ENCODE peak calls at places on chromosomes 4 and X, in eight cellular contexts. X is body of pancreas, H is fibroblast of lung, S is RWPE1, P is esophagus squamous epithelium, M is heart right ventricle, K is caudate nucleus, D is right cardiac atrium. V is an unnamed sample.

GRCh38 chr4:100189820-100190642 is at the start of gene DDIT4L:
- DNase-seq in K (no peak), M (peak; percentile 28), H (peak; percentile 34), D (peak; percentile 73), P (no peak), X (peak; percentile 45), S (peak; percentile 27), V (no peak)

GRCh38 chr4:66034671-66035070 is 364.4 kb upstream of the EPHA5 start:
- DNase-seq in H (no peak), S (no peak), D (no peak), M (no peak), P (no peak), K (no peak), X (no peak), V (no peak)

GRCh38 chr4:80307774-80308465 is 27.6 kb upstream of the CFAP299 start:
- DNase-seq in D (no peak), P (no peak), K (no peak), H (peak; percentile 52), M (no peak), X (no peak), S (peak; percentile 77), V (no peak)

GRCh38 chr4:77021614-77022089 is 54.1 kb downstream of the CCNI start:
- DNase-seq in P (no peak), X (peak; percentile 17), H (peak; percentile 86), K (no peak), M (no peak), S (no peak), D (peak; percentile 70), V (no peak)

GRCh38 chrX:102610905-102611304 is 11.6 kb downstream of the ARMCX5 start:
- DNase-seq in K (no peak), M (no peak), D (no peak), X (no peak), P (no peak), S (no peak), H (no peak), V (no peak)

GRCh38 chr4:99594818-99595217 is 20.2 kb downstream of the MTTP start:
- DNase-seq in P (no peak), X (no peak), H (no peak), S (no peak), K (no peak), D (no peak), M (no peak), V (no peak)

GRCh38 chr4:25862411-25863346 is at the start of gene SEL1L3:
- DNase-seq in P (no peak), X (peak; percentile 75), D (peak; percentile 74), S (peak; percentile 30), H (no peak), K (no peak), M (no peak), V (peak; percentile 39)

GRCh38 chr4:128663325-128663724 is 146.2 kb upstream of the JADE1 start:
- DNase-seq in M (no peak), D (no peak), X (peak; percentile 44), P (no peak), K (no peak), H (no peak), S (no peak), V (no peak)

GRCh38 chrX:71099736-71100135 is 4.1 kb downstream of the FOXO4 start:
- DNase-seq in H (no peak), X (no peak), D (no peak), P (no peak), K (no peak), M (no peak), S (no peak), V (no peak)

GRCh38 chrX:100928660-100929613 is at the start of gene XKRX:
- DNase-seq in P (no peak), X (peak; percentile 32), K (no peak), D (peak; percentile 72), M (peak; percentile 4), S (peak; percentile 38), H (no peak), V (peak; percentile 38)

GRCh38 chrX:97876697-97877407 is 993.1 kb downstream of the RPA4 start:
- DNase-seq in H (no peak), D (no peak), K (no peak), X (no peak), P (no peak), M (no peak), S (no peak), V (no peak)

GRCh38 chr4:81447551-81448266 is 24.0 kb downstream of the RASGEF1B start:
- DNase-seq in X (no peak), H (no peak), D (no peak), S (no peak), P (no peak), M (no peak), K (no peak), V (no peak)

GRCh38 chrX:109890910-109891502 is 111.9 kb upstream of the TMEM164 start:
- DNase-seq in X (peak; percentile 61), S (peak; percentile 41), P (no peak), H (peak; percentile 66), D (peak; percentile 71), M (peak; percentile 45), K (peak; percentile 0), V (peak; percentile 64)

GRCh38 chrX:53071604-53072417 is 10.4 kb upstream of the TSPYL2 start:
- DNase-seq in K (no peak), H (peak; percentile 63), D (peak; percentile 90), S (no peak), M (peak; percentile 46), X (peak; percentile 89), P (peak; percentile 10), V (peak; percentile 86)

GRCh38 chr4:179110356-179110755 is 1668.1 kb upstream of the AGA start:
- DNase-seq in S (peak; percentile 27), M (no peak), H (peak; percentile 94), K (no peak), X (no peak), P (no peak), D (no peak), V (no peak)

GRCh38 chrX:139903229-139903628 is 29.6 kb downstream of the ATP11C start:
- DNase-seq in M (no peak), K (no peak), P (no peak), X (no peak), D (no peak), H (no peak), S (no peak), V (no peak)

GRCh38 chrX:9913041-9913440 is 54.1 kb upstream of the CLDN34 start:
- DNase-seq in S (peak; percentile 60), X (no peak), M (no peak), P (no peak), H (no peak), K (no peak), D (no peak), V (no peak)

GRCh38 chr4:48756689-48757220 is 23.3 kb downstream of the FRYL start:
- DNase-seq in X (no peak), S (peak; percentile 52), D (no peak), M (no peak), H (no peak), K (no peak), P (no peak), V (no peak)

GRCh38 chr4:182922551-182923284 is 5.5 kb upstream of the DCTD start:
- DNase-seq in K (no peak), P (no peak), D (no peak), M (no peak), H (peak; percentile 89), X (peak; percentile 46), S (no peak), V (no peak)

GRCh38 chr4:73613130-73613529 is 7.1 kb downstream of the RASSF6 start:
- DNase-seq in H (no peak), D (no peak), M (no peak), S (peak; percentile 31), K (no peak), P (no peak), X (no peak), V (no peak)

DNA sequence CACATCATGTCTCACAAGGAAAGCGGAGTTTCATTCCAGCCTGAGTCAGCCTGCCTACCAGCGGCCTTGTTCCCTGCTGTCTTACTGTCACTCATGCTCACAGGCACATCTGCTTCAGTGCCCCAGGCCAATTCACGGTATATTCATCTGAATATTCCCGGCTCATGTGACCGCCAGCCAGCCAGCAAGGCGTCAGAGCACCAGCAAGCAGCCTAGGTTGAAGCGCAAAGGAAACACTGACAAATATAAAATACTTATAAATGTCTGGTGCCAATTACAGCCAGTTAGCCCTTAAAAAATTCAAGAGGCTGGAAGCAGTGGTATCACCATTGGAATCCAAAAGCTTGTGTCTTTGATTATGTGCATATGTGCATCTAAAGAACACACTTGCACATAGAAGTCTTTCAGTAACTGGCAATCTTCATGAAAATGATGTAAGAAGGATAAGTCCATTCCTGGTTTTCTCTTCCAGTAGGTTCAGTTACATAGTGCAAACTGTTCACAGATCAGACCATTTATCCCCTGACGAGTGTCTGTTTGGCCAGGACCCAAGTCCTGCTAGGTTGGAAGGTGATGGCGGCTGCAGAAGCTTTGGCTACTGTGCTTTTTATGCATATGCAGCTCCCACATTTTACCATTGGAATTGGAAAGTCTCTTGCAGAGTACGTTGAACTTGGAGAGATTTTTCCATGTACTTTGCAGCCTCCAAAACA is 61.3 kb downstream of the LUZP4 start:
- DNase-seq in S (no peak), X (no peak), D (no peak), P (no peak), M (no peak), H (no peak), K (no peak), V (no peak)
- H3K27ac ChIP-seq in S (no peak overlapping the region), X (no peak overlapping the region), D (no peak overlapping the region), P (no peak overlapping the region), M (no peak overlapping the region), H (no peak overlapping the region), K (no peak overlapping the region), V (no peak overlapping the region)

DNA sequence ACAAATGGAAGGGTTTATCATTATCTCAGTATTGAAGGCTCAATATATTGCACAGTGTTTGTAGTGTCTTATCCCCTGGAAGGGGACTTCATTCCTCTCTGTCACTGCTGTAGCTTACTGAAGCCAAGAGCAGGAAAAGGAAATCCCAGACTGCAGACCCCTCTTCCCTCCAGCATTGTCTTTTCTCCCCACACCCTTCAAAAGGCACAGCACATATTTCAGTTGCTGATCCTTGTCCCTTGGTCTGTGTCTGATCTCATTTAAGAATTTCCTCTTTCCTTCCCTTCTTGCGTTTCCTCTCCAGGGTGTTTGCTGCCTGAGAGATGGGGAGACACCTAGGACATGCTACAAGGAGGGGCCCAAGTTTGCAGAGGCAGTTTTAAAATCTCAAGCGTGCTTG is 40.1 kb downstream of the STIM2 start:
- DNase-seq in X (no peak), H (no peak), D (no peak), K (no peak), P (no peak), S (no peak), M (no peak), V (no peak)
- H3K27ac ChIP-seq in X (no peak overlapping the region), H (no peak overlapping the region), D (peak overlapping the region; percentile 6), K (no peak overlapping the region), P (no peak overlapping the region), S (no peak overlapping the region), M (no peak overlapping the region), V (no peak overlapping the region)

DNA sequence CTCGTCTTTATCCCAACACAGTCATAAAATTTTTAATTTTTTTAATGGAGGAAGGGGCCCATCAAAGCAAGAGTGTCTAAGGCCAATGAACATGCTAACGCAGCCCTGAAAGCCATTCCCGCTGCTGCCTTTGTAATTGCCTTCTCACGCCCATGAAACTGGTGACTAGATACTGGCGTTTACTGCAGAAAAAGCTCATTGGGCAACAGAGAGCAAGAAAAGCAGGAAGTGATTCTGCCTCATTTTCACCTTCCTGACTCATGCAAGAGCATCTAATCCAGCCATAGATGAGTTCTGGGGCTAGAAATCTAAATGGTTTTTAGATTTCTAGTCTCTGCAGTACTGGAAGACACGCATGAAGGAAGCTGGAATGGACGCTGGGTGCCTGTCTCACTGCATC is 72.5 kb downstream of the ANXA3 start:
- DNase-seq in D (no peak), P (no peak), M (no peak), S (no peak), K (no peak), X (no peak), H (no peak), V (no peak)
- H3K27ac ChIP-seq in D (no peak overlapping the region), P (peak overlapping the region; percentile 19), M (no peak overlapping the region), S (no peak overlapping the region), K (no peak overlapping the region), X (no peak overlapping the region), H (no peak overlapping the region), V (no peak overlapping the region)

GRCh38 chr4:159360549-159360948 is 257.7 kb downstream of the RAPGEF2 start:
- DNase-seq in X (no peak), M (no peak), D (no peak), S (peak; percentile 59), K (no peak), P (no peak), H (peak; percentile 89), V (no peak)
- H3K27ac ChIP-seq in X (no peak overlapping the region), M (no peak overlapping the region), D (no peak overlapping the region), S (no peak overlapping the region), K (no peak overlapping the region), P (no peak overlapping the region), H (peak overlapping the region; percentile 21), V (no peak overlapping the region)